ENCODE peak calls at places on chromosomes 2 and 18, in four cellular contexts. W is WTC11, G is HEK293T, S is K562. L is an unnamed sample.

GRCh38 chr2:122136071-122136470 is 380.6 kb downstream of the TSN start:
- DNase-seq in G (peak), W (peak), S (peak), L (peak)

GRCh38 chr2:113967272-113967671 is 77.4 kb downstream of the ACTR3 start:
- DNase-seq in G (no peak), S (no peak), W (no peak), L (no peak)

GRCh38 chr18:63963610-63964256 is 6.1 kb upstream of the SERPINB8 start:
- DNase-seq in G (peak), S (peak), W (peak), L (peak)

GRCh38 chr18:30522288-30522929 is 520.1 kb downstream of the DSC3 start:
- DNase-seq in W (peak), S (no peak), G (no peak), L (no peak)

GRCh38 chr2:86480105-86480504 is 38.9 kb downstream of the KDM3A start:
- DNase-seq in S (no peak), G (no peak), W (no peak), L (no peak)

GRCh38 chr2:121532894-121533293 is 2.2 kb downstream of the RNU4ATAC start:
- DNase-seq in G (peak), W (no peak), S (peak), L (peak)

GRCh38 chr2:54558976-54559410 is 102.9 kb downstream of the SPTBN1 start:
- DNase-seq in W (peak), S (peak), G (no peak), L (no peak)

GRCh38 chr2:229818230-229818629 is 103.6 kb downstream of the TRIP12 start:
- DNase-seq in W (no peak), G (no peak), S (no peak), L (no peak)

GRCh38 chr18:21342372-21342771 is 100.3 kb downstream of the GREB1L start:
- DNase-seq in S (no peak), G (no peak), W (no peak), L (no peak)

GRCh38 chr2:41194235-41194634 is 742.3 kb upstream of the SLC8A1 start:
- DNase-seq in G (no peak), W (no peak), S (no peak), L (no peak)

GRCh38 chr2:98583866-98584618 is 24.3 kb downstream of the COA5 start:
- DNase-seq in W (no peak), G (no peak), S (no peak), L (no peak)

GRCh38 chr2:98582523-98582922 is 25.8 kb downstream of the COA5 start:
- DNase-seq in S (no peak), G (no peak), W (no peak), L (no peak)

GRCh38 chr2:98580656-98581284 is 27.5 kb downstream of the COA5 start:
- DNase-seq in W (no peak), G (no peak), S (no peak), L (no peak)

GRCh38 chr2:98585386-98585785 is 22.9 kb downstream of the COA5 start:
- DNase-seq in S (no peak), W (no peak), G (no peak), L (no peak)

GRCh38 chr2:98583516-98583865 is 24.8 kb downstream of the COA5 start:
- DNase-seq in S (no peak), W (no peak), G (no peak), L (no peak)
- TF ChIP-seq SP1 in S (no peak), W (no peak), G (no peak), L (no peak)

DNA sequence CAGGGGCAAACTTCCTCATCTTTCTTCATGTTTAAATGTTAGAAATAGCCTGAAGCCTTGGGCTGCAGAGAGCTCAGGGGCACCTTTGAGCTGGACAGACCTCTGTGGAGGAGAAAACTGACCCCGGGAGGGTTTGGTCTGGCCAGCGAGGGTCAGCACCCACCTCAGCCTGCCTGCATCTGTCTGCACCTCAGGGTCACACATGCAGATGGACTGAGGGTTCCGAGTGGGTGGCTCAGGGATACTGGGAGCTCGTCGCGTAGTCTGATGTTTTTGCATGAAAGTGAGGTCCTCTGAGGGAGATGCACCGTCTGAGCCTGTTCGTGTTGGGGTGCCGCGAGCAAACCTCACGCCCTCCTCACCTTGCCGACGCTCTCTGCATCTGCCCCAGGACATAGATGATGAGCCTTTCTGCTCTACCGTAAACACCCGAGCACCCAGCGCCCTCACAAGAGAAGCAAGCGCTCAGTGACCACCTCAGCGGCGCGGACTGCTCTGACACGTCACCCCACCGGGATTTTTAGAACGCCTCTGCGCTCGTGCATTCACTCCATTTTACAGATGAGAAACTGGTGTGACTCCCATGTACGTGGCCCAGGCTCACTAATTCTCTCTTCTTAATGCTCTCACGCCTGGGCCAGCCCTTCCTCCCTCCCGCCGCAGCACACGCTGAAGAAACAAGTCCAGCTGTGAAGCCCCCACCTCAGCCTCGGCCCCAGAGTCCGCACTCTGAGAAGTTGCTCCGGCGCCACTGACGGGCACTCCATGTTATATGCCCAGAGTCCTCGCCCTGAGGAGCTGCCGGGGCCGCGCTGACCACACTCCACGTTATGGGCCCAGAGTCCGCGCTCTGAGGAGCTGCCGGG is 9.5 kb downstream of the KCNG2 start:
- DNase-seq in G (no peak), W (no peak), S (no peak), L (no peak)
- TF ChIP-seq SP1 in G (no peak), W (no peak), S (no peak), L (no peak)

DNA sequence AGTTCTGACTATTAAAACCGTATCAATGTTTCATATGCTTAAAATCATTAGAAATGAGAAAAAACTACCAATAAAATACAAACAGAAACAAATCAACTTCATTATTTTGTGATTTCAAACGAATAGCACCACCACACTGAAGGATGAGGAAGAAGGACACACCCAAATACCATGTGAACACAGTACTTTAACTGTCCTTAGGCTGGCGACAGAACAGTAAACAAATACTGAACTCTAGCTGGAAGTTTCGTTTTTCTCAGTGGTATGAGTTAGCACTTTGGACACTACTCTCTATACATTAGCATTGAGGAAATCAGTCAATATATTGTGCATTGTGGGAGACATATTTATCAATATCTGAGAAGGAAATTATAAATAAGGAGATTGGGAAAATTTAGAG is 202.4 kb upstream of the AGAP1 start:
- DNase-seq in W (no peak), S (no peak), G (no peak), L (no peak)
- TF ChIP-seq SP1 in W (no peak), S (no peak), G (no peak), L (no peak)

GRCh38 chr2:218397502-218398436 is 1.9 kb upstream of the CTDSP1 start:
- DNase-seq in G (peak), S (peak), W (peak), L (peak)
- TF ChIP-seq SP1 in G (no peak), S (peak), W (no peak), L (no peak)

GRCh38 chr18:73913505-73913904 is 234.1 kb downstream of the FBXO15 start:
- DNase-seq in G (no peak), S (no peak), W (no peak), L (no peak)

GRCh38 chr18:73908323-73908722 is 239.3 kb downstream of the FBXO15 start:
- DNase-seq in W (peak), S (peak), G (peak), L (no peak)
- TF ChIP-seq SP1 in W (no peak), S (no peak), G (no peak), L (no peak)

GRCh38 chr2:75108937-75109482 is 90.3 kb downstream of the TACR1 start:
- DNase-seq in G (no peak), W (no peak), S (no peak), L (no peak)
- TF ChIP-seq SP1 in G (no peak), W (no peak), S (no peak), L (no peak)

GRCh38 chr2:68190991-68191731 is 33.5 kb downstream of the PNO1 start:
- DNase-seq in S (peak), G (no peak), W (no peak), L (peak)
- TF ChIP-seq SP1 in S (no peak), G (no peak), W (no peak), L (no peak)

GRCh38 chr18:2903006-2903405 is 56.2 kb downstream of the EMILIN2 start:
- DNase-seq in G (no peak), S (peak), W (no peak), L (no peak)
- TF ChIP-seq SP1 in G (no peak), S (no peak), W (no peak), L (no peak)

GRCh38 chr2:241445426-241445825 is 63.0 kb downstream of the STK25 start:
- DNase-seq in S (no peak), G (no peak), W (no peak), L (no peak)
- TF ChIP-seq SP1 in S (no peak), G (no peak), W (no peak), L (no peak)